ENCODE peak calls at places on chromosomes 12 and 14, in five cellular contexts. O is activated T-cell treated with anti-CD3 and anti-CD28 coated beads, Interleukin-2, amount 50 U/mL, for 4 hours; H is activated gamma-delta T cell treated with Interleukin-2 at 50 U/mL for 16 hours; Z is astrocyte of the cerebellum; V is mucosa of gallbladder. G is an unnamed sample.

GRCh38 chr12:97404549-97404948 is 58.1 kb upstream of the RMST start:
- DNase-seq in O (no peak), H (no peak), Z (peak; percentile 35), V (peak; percentile 17), G (peak; percentile 33)

GRCh38 chr12:54859502-54859901 is 5.2 kb downstream of the MUCL1 start:
- DNase-seq in O (no peak), H (no peak), Z (no peak), V (no peak), G (no peak)

GRCh38 chr12:57737467-57738141 is 938 bp downstream of the AGAP2 start:
- DNase-seq in O (no peak), H (no peak), Z (no peak), V (no peak), G (no peak)

GRCh38 chr14:77790566-77791224 is 9.2 kb upstream of the ADCK1 start:
- DNase-seq in O (no peak), H (no peak), Z (no peak), V (no peak), G (no peak)

GRCh38 chr12:69919565-69919964 is 94.5 kb downstream of the MYRFL start:
- DNase-seq in O (no peak), H (no peak), Z (no peak), V (no peak), G (no peak)

GRCh38 chr14:68922201-68922613 is 56.9 kb downstream of the ACTN1 start:
- DNase-seq in O (no peak), H (no peak), Z (no peak), V (no peak), G (no peak)

GRCh38 chr12:52445876-52446275 is 6.1 kb downstream of the KRT6B start:
- DNase-seq in O (no peak), H (no peak), Z (no peak), V (no peak), G (no peak)

GRCh38 chr12:43044241-43044640 is 454.7 kb upstream of the PRICKLE1 start:
- DNase-seq in O (no peak), H (no peak), Z (no peak), V (no peak), G (no peak)

GRCh38 chr14:56581041-56581727 is 1.6 kb downstream of the TMEM260 start:
- DNase-seq in O (no peak), H (no peak), Z (no peak), V (no peak), G (no peak)

GRCh38 chr12:29543036-29543435 is 45.5 kb upstream of the OVCH1 start:
- DNase-seq in O (no peak), H (no peak), Z (no peak), V (no peak), G (no peak)

GRCh38 chr14:56423591-56423991 is 156.0 kb upstream of the TMEM260 start:
- DNase-seq in O (no peak), H (no peak), Z (peak; percentile 8), V (no peak), G (no peak)

GRCh38 chr12:48998497-48999353 is 450 bp downstream of the DDN start:
- DNase-seq in O (peak; percentile 28), H (no peak), Z (no peak), V (no peak), G (no peak)

GRCh38 chr12:131251336-131252101 is 297.8 kb downstream of the ADGRD1 start:
- DNase-seq in O (no peak), H (no peak), Z (no peak), V (no peak), G (no peak)

GRCh38 chr14:92520701-92521415 is 7.3 kb downstream of the RIN3 start:
- DNase-seq in O (no peak), H (no peak), Z (no peak), V (no peak), G (no peak)

GRCh38 chr12:72523754-72524153 is 251.6 kb downstream of the TRHDE start:
- DNase-seq in O (no peak), H (no peak), Z (no peak), V (no peak), G (no peak)

GRCh38 chr14:77457115-77457521 is 283 bp downstream of the VIPAS39 start:
- DNase-seq in O (no peak), H (no peak), Z (peak; percentile 9), V (no peak), G (no peak)

GRCh38 chr12:124774462-124775167 is 89.0 kb downstream of the SCARB1 start:
- DNase-seq in O (peak; percentile 34), H (peak; percentile 34), Z (peak; percentile 100), V (no peak), G (no peak)

GRCh38 chr12:78898416-78898815 is 33.8 kb downstream of the SYT1 start:
- DNase-seq in O (no peak), H (no peak), Z (peak; percentile 76), V (peak; percentile 11), G (no peak)

GRCh38 chr12:32116897-32117296 is 10.2 kb downstream of the BICD1 start:
- DNase-seq in O (no peak), H (no peak), Z (no peak), V (no peak), G (no peak)

GRCh38 chr12:113909776-113910420 is 56.2 kb downstream of the RBM19 start:
- DNase-seq in O (no peak), H (no peak), Z (no peak), V (no peak), G (no peak)

GRCh38 chr14:32608880-32609279 is 279.8 kb downstream of the AKAP6 start:
- DNase-seq in O (no peak), H (no peak), Z (peak; percentile 51), V (no peak), G (no peak)

GRCh38 chr12:34401659-34402227 is 379.4 kb downstream of the ALG10 start:
- DNase-seq in O (peak; percentile 2), H (peak; percentile 3), Z (no peak), V (peak; percentile 9), G (peak; percentile 76)

GRCh38 chr12:41485203-41485602 is 297.1 kb downstream of the PDZRN4 start:
- DNase-seq in O (no peak), H (no peak), Z (no peak), V (no peak), G (no peak)

GRCh38 chr14:103819503-103820307 is 27.7 kb downstream of the PPP1R13B start:
- DNase-seq in O (no peak), H (no peak), Z (no peak), V (no peak), G (peak; percentile 81)

GRCh38 chr12:55629058-55629841 is 7.4 kb upstream of the OR10P1 start:
- DNase-seq in O (no peak), H (no peak), Z (no peak), V (no peak), G (no peak)